ENCODE peak calls at places on chromosomes 4 and X, in six cellular contexts. P is IMR-90, Q is Caco-2, H is cardiac muscle cell, F is upper lobe of right lung, W is fibroblast of pulmonary artery. M is an unnamed sample.

GRCh38 chr4:113434247-113434587 is 327.3 kb downstream of the CAMK2D start:
- DNase-seq in P (peak), Q (no peak), H (peak), W (peak), F (no peak), M (no peak)

GRCh38 chrX:40938418-40938817 is 146.8 kb upstream of the USP9X start:
- DNase-seq in H (peak), Q (no peak), P (peak), W (peak), F (no peak), M (no peak)

GRCh38 chr4:125677665-125678307 is 363.0 kb downstream of the FAT4 start:
- DNase-seq in H (no peak), F (no peak), Q (no peak), P (no peak), W (no peak), M (no peak)

GRCh38 chr4:123995939-123996338 is 599.3 kb downstream of the SPRY1 start:
- DNase-seq in F (no peak), W (peak), P (peak), H (peak), Q (no peak), M (no peak)

GRCh38 chrX:30538271-30538670 is 39.3 kb downstream of the TASL start:
- DNase-seq in F (no peak), W (no peak), Q (no peak), P (no peak), H (no peak), M (no peak)

GRCh38 chr4:40736910-40737309 is 12.8 kb upstream of the NSUN7 start:
- DNase-seq in F (no peak), P (peak), H (peak), W (peak), Q (no peak), M (peak)

GRCh38 chr4:8939887-8940742 is 68.5 kb upstream of the HMX1 start:
- DNase-seq in W (no peak), H (no peak), F (no peak), Q (no peak), P (no peak), M (no peak)

GRCh38 chr4:37802068-37802666 is 24.3 kb upstream of the PGM2 start:
- DNase-seq in Q (peak), P (peak), H (peak), W (peak), F (peak), M (no peak)

GRCh38 chr4:98006060-98006459 is 137.2 kb downstream of the STPG2 start:
- DNase-seq in F (no peak), W (no peak), H (no peak), Q (no peak), P (no peak), M (no peak)

GRCh38 chrX:1475881-1476280 is 23.2 kb upstream of the ASMTL start:
- DNase-seq in W (no peak), F (no peak), H (no peak), Q (no peak), P (no peak), M (no peak)

GRCh38 chrX:107507093-107507743 is 57.8 kb downstream of the FRMPD3 start:
- DNase-seq in W (no peak), P (no peak), Q (no peak), F (no peak), H (no peak), M (no peak)

GRCh38 chr4:78629991-78630541 is 78.5 kb downstream of the ANXA3 start:
- DNase-seq in P (no peak), W (no peak), F (no peak), Q (peak), H (no peak), M (no peak)

GRCh38 chrX:123818243-123818642 is 41.6 kb upstream of the XIAP start:
- DNase-seq in H (no peak), P (peak), W (no peak), F (no peak), Q (no peak), M (no peak)

GRCh38 chr4:61984260-61984909 is 784.3 kb downstream of the ADGRL3 start:
- DNase-seq in F (no peak), W (no peak), P (no peak), H (no peak), Q (no peak), M (no peak)

GRCh38 chr4:162126754-162127153 is 37.0 kb downstream of the FSTL5 start:
- DNase-seq in P (no peak), Q (no peak), H (no peak), W (no peak), F (no peak), M (no peak)

DNA sequence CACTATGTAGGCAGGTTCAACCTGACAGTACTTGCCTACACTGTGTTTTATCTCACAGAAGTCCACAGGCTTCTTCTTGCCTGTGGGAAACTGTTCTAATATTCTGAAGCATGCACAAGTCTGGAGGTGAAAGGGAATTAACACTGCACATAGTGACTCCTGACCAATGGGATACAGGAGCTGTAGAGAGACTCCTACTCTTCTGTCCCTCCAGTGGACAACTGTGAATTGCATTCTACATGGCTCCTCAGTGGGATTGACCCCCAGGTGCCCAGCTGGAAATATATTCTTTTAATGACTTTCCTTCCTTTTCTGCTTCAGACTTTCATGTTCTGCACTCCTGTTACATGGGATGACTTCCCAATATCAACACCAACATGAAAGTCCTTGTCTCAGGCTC is 8.2 kb upstream of the YIPF6 start:
- DNase-seq in H (peak), F (no peak), Q (no peak), W (peak), P (peak), M (no peak)
- TF ChIP-seq CTCF in H (peak), F (peak), Q (no peak), W (peak), P (peak), M (no peak)

GRCh38 chrX:153651540-153652079 is 4.6 kb downstream of the DUSP9 start:
- DNase-seq in Q (no peak), P (no peak), W (no peak), H (no peak), F (no peak), M (no peak)
- TF ChIP-seq CTCF in Q (no peak), P (peak), W (peak), H (peak), F (peak), M (peak)

GRCh38 chr4:133484287-133484686 is 335.2 kb downstream of the PCDH10 start:
- DNase-seq in P (no peak), Q (no peak), F (no peak), H (peak), W (no peak), M (no peak)

GRCh38 chr4:133483600-133484246 is 334.6 kb downstream of the PCDH10 start:
- DNase-seq in P (peak), H (peak), F (no peak), W (peak), Q (peak), M (no peak)
- TF ChIP-seq CTCF in P (peak), H (peak), F (peak), W (peak), Q (peak), M (peak)

GRCh38 chrX:23398570-23398969 is 63.9 kb downstream of the PTCHD1 start:
- DNase-seq in H (no peak), W (no peak), F (no peak), Q (no peak), P (no peak), M (no peak)

DNA sequence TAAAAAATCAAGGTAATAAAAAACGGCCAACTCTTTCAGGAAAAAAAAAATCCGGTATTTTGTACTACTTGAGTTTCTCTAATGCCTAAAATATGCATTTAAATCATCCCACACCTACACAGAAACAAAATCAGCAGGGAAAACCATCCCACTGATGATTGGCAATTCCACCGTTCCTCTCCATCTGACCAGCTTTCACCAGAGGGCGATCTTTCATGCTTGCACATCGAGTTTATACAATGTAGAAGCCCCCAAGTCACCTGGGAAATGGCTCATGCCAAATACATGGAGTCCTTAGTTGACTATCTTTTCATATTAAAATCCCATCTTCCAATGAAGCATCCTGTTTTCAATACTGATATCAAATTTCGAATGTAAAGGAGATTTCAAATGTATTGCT is 69.2 kb downstream of the PTCHD1 start:
- DNase-seq in Q (no peak), H (peak), W (no peak), P (no peak), F (no peak), M (no peak)
- TF ChIP-seq CTCF in Q (no peak), H (peak), W (peak), P (no peak), F (no peak), M (peak)

DNA sequence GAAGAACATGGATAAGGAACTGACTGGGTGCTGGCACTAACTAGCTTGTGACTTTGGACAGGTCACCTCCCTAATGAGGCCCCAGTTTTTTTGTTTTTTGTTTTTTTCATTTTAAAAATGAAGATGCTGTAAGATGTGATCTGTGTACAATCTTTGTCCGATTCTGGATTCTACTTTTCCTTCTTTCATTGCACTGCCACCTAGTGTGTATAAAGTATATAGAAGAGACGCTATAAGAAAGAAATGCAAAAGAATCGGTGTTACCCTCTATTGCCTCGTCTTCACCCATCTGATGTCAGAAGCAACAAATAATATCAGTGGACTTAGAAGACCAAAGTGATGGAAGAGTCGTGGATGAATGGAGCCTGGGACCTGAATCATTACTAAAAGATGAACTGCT is 58.6 kb upstream of the P2RY10 start:
- DNase-seq in F (no peak), P (no peak), W (peak), Q (no peak), H (peak), M (peak)
- TF ChIP-seq CTCF in F (peak), P (peak), W (peak), Q (no peak), H (peak), M (peak)

GRCh38 chrX:126164689-126165400 is 1.2 kb downstream of the DCAF12L2 start:
- DNase-seq in P (no peak), W (no peak), F (no peak), H (no peak), Q (no peak), M (no peak)
- TF ChIP-seq CTCF in P (no peak), W (no peak), F (no peak), H (no peak), Q (no peak), M (no peak)

DNA sequence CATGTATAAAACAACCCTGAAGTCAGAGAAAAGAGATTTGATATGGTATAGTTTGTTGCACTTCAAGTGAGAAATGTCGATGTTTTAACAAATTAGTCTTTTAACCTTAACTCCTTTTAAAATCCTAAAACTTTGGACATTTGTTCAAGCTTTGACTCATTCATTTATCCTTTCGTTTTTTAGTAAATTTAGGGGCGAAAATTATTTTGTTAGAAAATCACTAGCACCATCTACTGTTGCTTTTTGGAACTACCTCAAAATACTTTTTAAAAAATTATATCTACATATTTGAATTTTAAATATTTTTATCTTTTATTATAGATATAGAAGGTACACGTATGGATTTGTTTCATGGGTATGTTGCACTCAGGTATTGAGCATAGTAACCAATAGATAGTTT is 165.1 kb upstream of the POF1B start:
- DNase-seq in P (no peak), W (peak), F (no peak), H (peak), Q (no peak), M (peak)
- TF ChIP-seq CTCF in P (peak), W (peak), F (peak), H (peak), Q (peak), M (peak)

GRCh38 chr4:153573221-153573620 is 107.1 kb downstream of the TMEM131L start:
- DNase-seq in H (no peak), P (no peak), Q (no peak), W (no peak), F (no peak), M (no peak)

GRCh38 chr4:153572609-153573008 is 106.4 kb downstream of the TMEM131L start:
- DNase-seq in F (no peak), W (no peak), H (no peak), P (no peak), Q (no peak), M (no peak)

GRCh38 chr4:153576443-153576774 is 107.7 kb upstream of the TLR2 start:
- DNase-seq in Q (no peak), H (no peak), W (no peak), P (no peak), F (no peak), M (no peak)

GRCh38 chr4:153577053-153577452 is 107.0 kb upstream of the TLR2 start:
- DNase-seq in Q (no peak), F (no peak), P (no peak), H (no peak), W (no peak), M (no peak)

DNA sequence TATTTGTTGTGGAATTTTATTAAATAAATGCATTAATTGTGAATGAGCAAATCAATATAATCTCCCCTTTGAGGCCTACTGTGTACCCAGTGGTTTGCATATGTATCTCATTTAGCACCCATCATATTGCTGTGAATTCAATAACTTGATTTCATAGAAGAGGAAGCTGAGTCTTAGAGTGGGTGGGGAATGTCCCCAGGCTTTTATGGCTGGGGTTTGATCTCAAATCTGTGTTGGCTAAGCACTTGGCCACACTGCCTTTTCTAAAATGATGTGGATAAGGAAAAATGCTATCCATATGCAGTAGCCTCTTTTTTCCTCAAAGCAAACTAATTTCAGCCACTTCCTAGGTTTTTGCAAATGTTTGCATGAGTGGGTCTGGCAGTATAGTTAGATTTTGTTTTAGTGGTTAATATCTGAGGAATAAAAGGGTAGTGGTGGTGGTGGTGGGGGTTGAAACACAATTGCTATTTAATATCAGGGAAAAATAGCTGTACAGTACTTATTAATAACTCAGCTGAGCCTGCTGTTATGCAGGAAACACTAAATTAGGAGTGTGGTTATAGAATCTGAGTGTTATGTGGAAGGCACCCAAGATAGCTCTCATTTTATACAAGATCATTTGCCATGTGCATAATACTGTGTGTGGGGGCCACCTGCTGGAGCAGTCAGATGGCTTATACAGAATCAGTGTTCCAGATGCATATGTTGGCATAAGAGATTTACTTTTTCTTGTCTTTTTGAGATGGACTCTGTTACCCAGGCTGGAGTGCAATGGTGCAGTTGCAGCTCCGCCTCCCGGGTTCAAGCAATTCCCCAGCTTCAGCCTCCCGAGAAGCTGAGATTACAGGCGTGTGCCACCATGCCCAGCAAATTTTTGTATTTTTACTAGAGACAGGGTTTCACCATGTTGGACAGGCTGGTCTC is 108.0 kb downstream of the TMEM131L start:
- DNase-seq in F (no peak), W (peak), Q (peak), H (peak), P (peak), M (peak)
- TF ChIP-seq CTCF in F (peak), W (peak), Q (peak), H (peak), P (peak), M (peak)